ENCODE peak calls at places on chromosomes 7 and 10, in eight cellular contexts. M is AG08396; W is astrocyte; A is stimulated activated CD8-positive, alpha-beta memory T cell treated with anti-CD3 and anti-CD28 coated beads, Interleukin-2, amount 100 ng/mL, for 48 hours; L is epithelial cell of esophagus; K is HTR-8/SVneo; S is nucleus accumbens; U is ascending aorta. Y is an unnamed sample.

GRCh38 chr7:131538791-131539179 is 17.6 kb downstream of the PODXL start:
- DNase-seq in M (no peak), W (no peak), A (no peak), L (no peak), K (no peak), S (peak), U (no peak), Y (peak)

GRCh38 chr10:107160866-107161265 is 3.6 kb downstream of the SORCS1 start:
- DNase-seq in M (no peak), W (no peak), A (no peak), L (no peak), K (no peak), S (no peak), U (no peak), Y (no peak)

GRCh38 chr10:69730251-69731156 is 71.2 kb upstream of the COL13A1 start:
- DNase-seq in M (peak), W (no peak), A (no peak), L (peak), K (no peak), S (no peak), U (no peak), Y (no peak)

GRCh38 chr10:6647811-6648526 is 67.9 kb upstream of the PRKCQ start:
- DNase-seq in M (peak), W (peak), A (peak), L (peak), K (peak), S (peak), U (no peak), Y (no peak)

GRCh38 chr10:106931159-106931852 is 233.2 kb downstream of the SORCS1 start:
- DNase-seq in M (no peak), W (no peak), A (no peak), L (no peak), K (no peak), S (no peak), U (no peak), Y (no peak)

GRCh38 chr7:48708635-48709034 is 215.7 kb upstream of the CDC14C start:
- DNase-seq in M (no peak), W (no peak), A (no peak), L (peak), K (no peak), S (no peak), U (no peak), Y (no peak)

GRCh38 chr10:49617281-49618020 is 3.6 kb downstream of the CHAT start:
- DNase-seq in M (no peak), W (no peak), A (no peak), L (no peak), K (no peak), S (no peak), U (no peak), Y (no peak)

GRCh38 chr7:84040365-84040764 is 154.2 kb downstream of the SEMA3A start:
- DNase-seq in M (no peak), W (no peak), A (no peak), L (no peak), K (no peak), S (peak), U (no peak), Y (no peak)

GRCh38 chr7:137343483-137343841 is at the start of gene PTN:
- DNase-seq in M (peak), W (peak), A (no peak), L (peak), K (peak), S (peak), U (no peak), Y (peak)

GRCh38 chr10:121595806-121596667 is 2.2 kb downstream of the FGFR2 start:
- DNase-seq in M (no peak), W (no peak), A (no peak), L (no peak), K (no peak), S (peak), U (no peak), Y (no peak)

GRCh38 chr10:103576862-103577261 is 83.4 kb downstream of the NEURL1 start:
- DNase-seq in M (no peak), W (no peak), A (no peak), L (no peak), K (no peak), S (no peak), U (no peak), Y (no peak)

GRCh38 chr7:411677-412312 is 107.9 kb downstream of the PDGFA start:
- DNase-seq in M (no peak), W (no peak), A (no peak), L (no peak), K (no peak), S (no peak), U (no peak), Y (no peak)

GRCh38 chr10:121033371-121033770 is 182.2 kb downstream of the WDR11 start:
- DNase-seq in M (no peak), W (no peak), A (no peak), L (no peak), K (no peak), S (no peak), U (no peak), Y (no peak)

GRCh38 chr10:6128591-6129383 is 40.0 kb downstream of the RBM17 start:
- DNase-seq in M (peak), W (no peak), A (no peak), L (peak), K (no peak), S (no peak), U (no peak), Y (peak)

GRCh38 chr7:70372768-70373241 is 759.1 kb upstream of the GALNT17 start:
- DNase-seq in M (no peak), W (no peak), A (no peak), L (no peak), K (no peak), S (no peak), U (no peak), Y (no peak)

GRCh38 chr7:4683043-4683883 is 1.2 kb downstream of the FOXK1 start:
- DNase-seq in M (no peak), W (no peak), A (no peak), L (peak), K (no peak), S (no peak), U (no peak), Y (peak)

GRCh38 chr10:86400705-86401587 is 34.4 kb upstream of the GRID1 start:
- DNase-seq in M (peak), W (peak), A (peak), L (peak), K (peak), S (no peak), U (no peak), Y (peak)

GRCh38 chr7:111958889-111959288 is 247.3 kb downstream of the DOCK4 start:
- DNase-seq in M (no peak), W (no peak), A (no peak), L (peak), K (no peak), S (no peak), U (no peak), Y (no peak)